ENCODE peak calls at places on chromosomes 11 and 22, in eight cellular contexts. One of them, this sample, is unnamed.

GRCh38 chr11:43934359-43935130 is 7.9 kb upstream of the C11orf96 start:
- DNase-seq in HFF-Myc: no peak
- DNase-seq in choroid plexus epithelial cell: no peak
- DNase-seq in BJ: no peak
- DNase-seq in fibroblast of villous mesenchyme: no peak
- DNase-seq in tibial artery: no peak
- DNase-seq in thoracic aorta: no peak
- DNase-seq in right lobe of liver: no peak
- DNase-seq in this sample: no peak

GRCh38 chr22:17247832-17248231 is 28.6 kb upstream of the ADA2 start:
- DNase-seq in HFF-Myc: no peak
- DNase-seq in choroid plexus epithelial cell: no peak
- DNase-seq in BJ: no peak
- DNase-seq in fibroblast of villous mesenchyme: no peak
- DNase-seq in tibial artery: no peak
- DNase-seq in thoracic aorta: no peak
- DNase-seq in right lobe of liver: no peak
- DNase-seq in this sample: no peak

GRCh38 chr22:25627271-25627848 is 62.9 kb downstream of the GRK3 start:
- DNase-seq in HFF-Myc: no peak
- DNase-seq in choroid plexus epithelial cell: no peak
- DNase-seq in BJ: peak
- DNase-seq in fibroblast of villous mesenchyme: no peak
- DNase-seq in tibial artery: no peak
- DNase-seq in thoracic aorta: no peak
- DNase-seq in right lobe of liver: no peak
- DNase-seq in this sample: no peak

GRCh38 chr11:35103366-35104194 is 35.4 kb upstream of the CD44 start:
- DNase-seq in HFF-Myc: no peak
- DNase-seq in choroid plexus epithelial cell: no peak
- DNase-seq in BJ: no peak
- DNase-seq in fibroblast of villous mesenchyme: peak
- DNase-seq in tibial artery: no peak
- DNase-seq in thoracic aorta: no peak
- DNase-seq in right lobe of liver: no peak
- DNase-seq in this sample: no peak

GRCh38 chr11:113404859-113405430 is 17.4 kb downstream of the ANKK1 start:
- DNase-seq in HFF-Myc: no peak
- DNase-seq in choroid plexus epithelial cell: no peak
- DNase-seq in BJ: no peak
- DNase-seq in fibroblast of villous mesenchyme: no peak
- DNase-seq in tibial artery: no peak
- DNase-seq in thoracic aorta: no peak
- DNase-seq in right lobe of liver: no peak
- DNase-seq in this sample: no peak

GRCh38 chr11:19658344-19658743 is 54.3 kb upstream of the NAV2 start:
- DNase-seq in HFF-Myc: no peak
- DNase-seq in choroid plexus epithelial cell: no peak
- DNase-seq in BJ: no peak
- DNase-seq in fibroblast of villous mesenchyme: no peak
- DNase-seq in tibial artery: no peak
- DNase-seq in thoracic aorta: no peak
- DNase-seq in right lobe of liver: no peak
- DNase-seq in this sample: no peak

GRCh38 chr11:130428692-130429681 is 578 bp upstream of the ADAMTS8 start:
- DNase-seq in HFF-Myc: no peak
- DNase-seq in choroid plexus epithelial cell: no peak
- DNase-seq in BJ: no peak
- DNase-seq in fibroblast of villous mesenchyme: no peak
- DNase-seq in tibial artery: no peak
- DNase-seq in thoracic aorta: no peak
- DNase-seq in right lobe of liver: no peak
- DNase-seq in this sample: no peak

GRCh38 chr11:102420547-102420946 is 32.0 kb downstream of the TMEM123 start:
- DNase-seq in HFF-Myc: no peak
- DNase-seq in choroid plexus epithelial cell: no peak
- DNase-seq in BJ: no peak
- DNase-seq in fibroblast of villous mesenchyme: no peak
- DNase-seq in tibial artery: no peak
- DNase-seq in thoracic aorta: no peak
- DNase-seq in right lobe of liver: no peak
- DNase-seq in this sample: no peak

GRCh38 chr11:112477152-112477928 is 216.7 kb upstream of the PLET1 start:
- DNase-seq in HFF-Myc: no peak
- DNase-seq in choroid plexus epithelial cell: no peak
- DNase-seq in BJ: no peak
- DNase-seq in fibroblast of villous mesenchyme: no peak
- DNase-seq in tibial artery: no peak
- DNase-seq in thoracic aorta: no peak
- DNase-seq in right lobe of liver: no peak
- DNase-seq in this sample: no peak

GRCh38 chr22:47599753-47600152 is 837.3 kb downstream of the TBC1D22A start:
- DNase-seq in HFF-Myc: no peak
- DNase-seq in choroid plexus epithelial cell: no peak
- DNase-seq in BJ: no peak
- DNase-seq in fibroblast of villous mesenchyme: no peak
- DNase-seq in tibial artery: no peak
- DNase-seq in thoracic aorta: no peak
- DNase-seq in right lobe of liver: no peak
- DNase-seq in this sample: no peak

GRCh38 chr11:120001161-120002135 is 136.5 kb downstream of the TRIM29 start:
- DNase-seq in HFF-Myc: no peak
- DNase-seq in choroid plexus epithelial cell: no peak
- DNase-seq in BJ: no peak
- DNase-seq in fibroblast of villous mesenchyme: no peak
- DNase-seq in tibial artery: no peak
- DNase-seq in thoracic aorta: no peak
- DNase-seq in right lobe of liver: no peak
- DNase-seq in this sample: no peak

GRCh38 chr11:12846766-12847615 is 162.1 kb upstream of the RASSF10 start:
- DNase-seq in HFF-Myc: no peak
- DNase-seq in choroid plexus epithelial cell: no peak
- DNase-seq in BJ: no peak
- DNase-seq in fibroblast of villous mesenchyme: no peak
- DNase-seq in tibial artery: no peak
- DNase-seq in thoracic aorta: no peak
- DNase-seq in right lobe of liver: no peak
- DNase-seq in this sample: no peak

GRCh38 chr11:125464671-125465070 is 31.4 kb downstream of the FEZ1 start:
- DNase-seq in HFF-Myc: no peak
- DNase-seq in choroid plexus epithelial cell: no peak
- DNase-seq in BJ: no peak
- DNase-seq in fibroblast of villous mesenchyme: no peak
- DNase-seq in tibial artery: no peak
- DNase-seq in thoracic aorta: no peak
- DNase-seq in right lobe of liver: no peak
- DNase-seq in this sample: no peak

GRCh38 chr11:119306373-119306890 is 10.5 kb downstream of the MCAM start:
- DNase-seq in HFF-Myc: no peak
- DNase-seq in choroid plexus epithelial cell: peak
- DNase-seq in BJ: no peak
- DNase-seq in fibroblast of villous mesenchyme: peak
- DNase-seq in tibial artery: peak
- DNase-seq in thoracic aorta: no peak
- DNase-seq in right lobe of liver: no peak
- DNase-seq in this sample: no peak

GRCh38 chr11:103789957-103790356 is 246.5 kb upstream of the DDI1 start:
- DNase-seq in HFF-Myc: no peak
- DNase-seq in choroid plexus epithelial cell: no peak
- DNase-seq in BJ: no peak
- DNase-seq in fibroblast of villous mesenchyme: no peak
- DNase-seq in tibial artery: no peak
- DNase-seq in thoracic aorta: no peak
- DNase-seq in right lobe of liver: no peak
- DNase-seq in this sample: no peak

GRCh38 chr11:66981976-66982578 is 7.0 kb downstream of the C11orf86 start:
- DNase-seq in HFF-Myc: peak
- DNase-seq in choroid plexus epithelial cell: peak
- DNase-seq in BJ: peak
- DNase-seq in fibroblast of villous mesenchyme: peak
- DNase-seq in tibial artery: peak
- DNase-seq in thoracic aorta: peak
- DNase-seq in right lobe of liver: no peak
- DNase-seq in this sample: peak

GRCh38 chr11:78061921-78062311 is 1.7 kb upstream of the THRSP start:
- DNase-seq in HFF-Myc: no peak
- DNase-seq in choroid plexus epithelial cell: no peak
- DNase-seq in BJ: no peak
- DNase-seq in fibroblast of villous mesenchyme: no peak
- DNase-seq in tibial artery: no peak
- DNase-seq in thoracic aorta: no peak
- DNase-seq in right lobe of liver: peak
- DNase-seq in this sample: no peak

DNA sequence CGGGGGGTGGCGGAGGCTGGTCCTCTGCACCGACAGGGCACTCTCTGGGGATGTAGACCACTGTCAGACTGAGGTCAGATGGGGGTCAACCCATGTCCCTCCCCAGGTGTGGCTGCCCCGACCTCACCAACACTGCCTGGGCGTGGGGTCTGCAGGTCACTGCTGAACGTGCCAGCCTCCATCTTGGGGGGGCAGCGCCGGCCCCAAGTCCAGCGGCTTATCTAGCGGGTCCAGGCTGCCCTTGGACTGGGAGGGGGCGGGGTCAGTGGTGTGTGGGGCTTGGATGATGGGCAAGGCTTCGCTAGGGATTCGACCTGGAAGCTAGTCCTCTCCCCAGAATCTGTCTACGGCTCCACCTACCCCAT is 178.2 kb downstream of the IGLL1 start:
- DNase-seq in HFF-Myc: no peak
- DNase-seq in choroid plexus epithelial cell: no peak
- DNase-seq in BJ: no peak
- DNase-seq in fibroblast of villous mesenchyme: no peak
- DNase-seq in tibial artery: peak
- DNase-seq in thoracic aorta: no peak
- DNase-seq in right lobe of liver: no peak
- DNase-seq in this sample: no peak
- H3K4me3 ChIP-seq in HFF-Myc: no peak
- H3K4me3 ChIP-seq in choroid plexus epithelial cell: no peak
- H3K4me3 ChIP-seq in BJ: no peak
- H3K4me3 ChIP-seq in fibroblast of villous mesenchyme: no peak
- H3K4me3 ChIP-seq in tibial artery: peak
- H3K4me3 ChIP-seq in thoracic aorta: peak
- H3K4me3 ChIP-seq in right lobe of liver: no peak
- H3K4me3 ChIP-seq in this sample: peak

DNA sequence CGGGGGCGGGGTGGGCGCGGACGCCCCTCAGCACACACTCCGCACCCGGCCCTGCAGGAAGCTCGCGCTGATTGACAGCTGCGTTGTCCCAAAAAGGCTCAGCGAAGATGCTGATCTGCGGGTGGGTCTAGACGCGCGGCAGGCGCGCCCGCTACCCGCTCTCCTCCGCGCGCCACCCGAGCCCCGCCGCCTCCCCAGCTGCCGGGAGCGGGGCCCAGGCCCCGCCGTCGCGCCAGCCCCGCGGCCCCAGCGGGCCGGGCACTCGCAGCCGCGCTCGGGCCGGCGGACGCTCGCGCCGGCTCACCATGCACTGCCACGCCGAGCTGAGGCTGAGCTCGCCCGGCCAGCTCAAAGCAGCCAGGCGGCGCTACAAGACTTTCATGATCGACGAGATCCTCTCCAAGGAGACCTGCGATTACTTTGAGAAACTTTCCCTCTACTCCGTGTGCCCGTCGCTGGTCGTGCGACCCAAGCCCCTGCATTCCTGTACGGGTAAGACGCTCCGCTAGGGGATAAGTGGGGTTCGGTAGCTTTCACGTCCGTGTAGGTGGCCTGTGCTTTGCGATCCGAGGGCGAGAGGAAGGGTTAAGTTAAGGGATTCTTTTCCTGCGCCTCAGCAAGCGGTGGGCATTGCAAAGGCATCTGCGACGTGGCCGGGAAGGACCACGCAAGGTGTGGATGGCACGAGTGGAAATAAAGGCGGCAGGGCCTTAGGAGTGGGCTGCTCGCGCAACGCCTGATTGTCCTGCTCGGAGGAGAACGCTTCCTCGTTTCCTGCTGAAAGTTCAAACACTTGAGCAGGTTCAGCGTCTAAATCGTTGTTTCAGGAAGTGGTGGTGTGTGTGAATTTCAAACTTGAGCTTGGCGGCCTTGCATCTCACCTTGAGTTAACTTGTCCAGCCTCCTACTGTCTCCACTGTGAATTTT is at the start of gene BARX2:
- DNase-seq in HFF-Myc: peak
- DNase-seq in choroid plexus epithelial cell: peak
- DNase-seq in BJ: no peak
- DNase-seq in fibroblast of villous mesenchyme: peak
- DNase-seq in tibial artery: no peak
- DNase-seq in thoracic aorta: no peak
- DNase-seq in right lobe of liver: no peak
- DNase-seq in this sample: peak
- H3K4me3 ChIP-seq in HFF-Myc: no peak
- H3K4me3 ChIP-seq in choroid plexus epithelial cell: no peak
- H3K4me3 ChIP-seq in BJ: no peak
- H3K4me3 ChIP-seq in fibroblast of villous mesenchyme: no peak
- H3K4me3 ChIP-seq in tibial artery: peak
- H3K4me3 ChIP-seq in thoracic aorta: peak
- H3K4me3 ChIP-seq in right lobe of liver: peak
- H3K4me3 ChIP-seq in this sample: peak

DNA sequence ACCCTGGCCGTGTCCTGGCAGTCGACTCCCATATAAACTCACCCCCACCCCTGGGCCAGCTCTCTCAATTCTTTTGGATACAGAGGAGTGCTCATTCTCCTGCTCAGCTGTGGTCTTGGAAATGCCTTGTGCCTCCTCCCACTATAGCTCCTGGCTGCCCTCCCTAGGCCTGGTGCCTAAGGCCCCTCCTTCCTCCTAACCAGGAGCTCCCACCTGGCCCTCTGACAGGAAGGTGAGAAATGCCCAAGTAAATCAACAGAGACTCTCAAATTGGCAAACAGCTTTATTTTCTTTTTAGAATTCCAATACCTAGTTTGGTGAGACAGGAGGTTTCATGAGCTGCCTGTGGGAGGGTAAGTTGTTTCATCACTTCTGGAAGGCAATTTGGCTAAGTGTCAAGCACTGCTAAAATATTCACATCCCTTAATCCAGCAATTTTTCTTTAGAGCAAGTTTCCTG is 209.5 kb upstream of the ARHGAP20 start:
- DNase-seq in HFF-Myc: no peak
- DNase-seq in choroid plexus epithelial cell: peak
- DNase-seq in BJ: no peak
- DNase-seq in fibroblast of villous mesenchyme: peak
- DNase-seq in tibial artery: no peak
- DNase-seq in thoracic aorta: no peak
- DNase-seq in right lobe of liver: no peak
- DNase-seq in this sample: no peak
- H3K4me3 ChIP-seq in HFF-Myc: no peak
- H3K4me3 ChIP-seq in choroid plexus epithelial cell: no peak
- H3K4me3 ChIP-seq in BJ: no peak
- H3K4me3 ChIP-seq in fibroblast of villous mesenchyme: no peak
- H3K4me3 ChIP-seq in tibial artery: no peak
- H3K4me3 ChIP-seq in thoracic aorta: no peak
- H3K4me3 ChIP-seq in right lobe of liver: no peak
- H3K4me3 ChIP-seq in this sample: no peak

DNA sequence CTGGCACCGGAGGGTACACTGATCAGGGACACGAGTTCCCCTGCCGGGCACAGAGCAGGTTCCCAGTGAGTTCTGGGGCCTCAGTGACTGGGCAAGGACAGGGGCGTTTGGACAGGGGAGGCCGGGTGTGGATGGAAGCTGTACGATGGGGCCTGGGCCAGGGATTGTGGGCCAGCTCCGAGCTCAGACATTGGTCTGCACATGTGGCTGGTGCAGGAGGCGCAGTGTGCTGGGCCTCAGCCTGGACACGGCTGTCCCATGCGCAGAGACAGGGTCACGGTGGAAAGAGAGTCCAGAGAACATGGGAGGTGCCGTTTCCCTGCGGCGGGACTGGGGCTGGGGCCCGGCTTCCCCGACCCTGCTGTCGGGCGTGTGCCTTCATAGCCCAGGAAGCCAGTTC is 60.7 kb downstream of the CDKN1C start:
- DNase-seq in HFF-Myc: no peak
- DNase-seq in choroid plexus epithelial cell: no peak
- DNase-seq in BJ: no peak
- DNase-seq in fibroblast of villous mesenchyme: no peak
- DNase-seq in tibial artery: peak
- DNase-seq in thoracic aorta: no peak
- DNase-seq in right lobe of liver: no peak
- DNase-seq in this sample: no peak
- H3K4me3 ChIP-seq in HFF-Myc: no peak
- H3K4me3 ChIP-seq in choroid plexus epithelial cell: no peak
- H3K4me3 ChIP-seq in BJ: no peak
- H3K4me3 ChIP-seq in fibroblast of villous mesenchyme: no peak
- H3K4me3 ChIP-seq in tibial artery: peak
- H3K4me3 ChIP-seq in thoracic aorta: peak
- H3K4me3 ChIP-seq in right lobe of liver: no peak
- H3K4me3 ChIP-seq in this sample: no peak